ENCODE peak calls at places on chromosomes 6 and 20, in five cellular contexts. T, V, F, B and R are unnamed samples.

GRCh38 chr20:62739581-62740285 is 31.1 kb downstream of the NTSR1 start:
- DNase-seq in T (no peak), V (no peak), F (no peak), B (no peak), R (peak; percentile 22)

GRCh38 chr6:148086843-148087242 is 255.8 kb upstream of the SASH1 start:
- DNase-seq in V (no peak), T (no peak), B (no peak), F (no peak), R (no peak)

GRCh38 chr6:5592911-5593519 is 331.7 kb downstream of the FARS2 start:
- DNase-seq in T (no peak), F (no peak), V (no peak), B (no peak), R (no peak)

GRCh38 chr6:4378319-4378996 is 243.1 kb upstream of the ECI2 start:
- DNase-seq in V (no peak), F (no peak), B (no peak), T (no peak), R (no peak)

GRCh38 chr6:133396225-133396624 is 155.1 kb downstream of the EYA4 start:
- DNase-seq in B (no peak), V (no peak), T (no peak), F (no peak), R (no peak)

GRCh38 chr6:109686566-109686965 is 4.4 kb downstream of the AK9 start:
- DNase-seq in B (no peak), V (no peak), T (no peak), F (no peak), R (no peak)

GRCh38 chr6:84554069-84554468 is 210.3 kb downstream of the TBX18 start:
- DNase-seq in F (no peak), B (no peak), T (no peak), V (no peak), R (no peak)

GRCh38 chr6:40796280-40797223 is 209.4 kb upstream of the LRFN2 start:
- DNase-seq in B (no peak), T (no peak), V (no peak), F (no peak), R (no peak)

GRCh38 chr6:69914015-69914485 is 47.7 kb downstream of the COL19A1 start:
- DNase-seq in T (no peak), B (no peak), F (no peak), V (no peak), R (no peak)

GRCh38 chr6:139474145-139475108 is 100.0 kb upstream of the CITED2 start:
- DNase-seq in V (no peak), F (peak; percentile 57), B (no peak), T (no peak), R (no peak)

GRCh38 chr6:119322715-119323350 is 26.7 kb downstream of the MAN1A1 start:
- DNase-seq in B (no peak), V (no peak), F (no peak), T (peak; percentile 33), R (no peak)

GRCh38 chr6:33954453-33954852 is 150.7 kb upstream of the MLN start:
- DNase-seq in T (no peak), V (no peak), F (no peak), B (no peak), R (no peak)

GRCh38 chr20:58717278-58718091 is 24.9 kb downstream of the NPEPL1 start:
- DNase-seq in T (no peak), F (no peak), V (peak; percentile 4), B (peak; percentile 13), R (peak; percentile 27)

GRCh38 chr6:15842718-15843117 is 179.9 kb upstream of the DTNBP1 start:
- DNase-seq in T (no peak), F (no peak), V (no peak), B (peak; percentile 22), R (no peak)

GRCh38 chr6:74870403-74870802 is 335.4 kb downstream of the COL12A1 start:
- DNase-seq in F (no peak), T (peak; percentile 7), V (no peak), B (no peak), R (no peak)

GRCh38 chr6:57243954-57244353 is 21.8 kb upstream of the RAB23 start:
- DNase-seq in F (no peak), V (no peak), T (no peak), B (no peak), R (no peak)

GRCh38 chr6:87396595-87397392 is 11.0 kb upstream of the CFAP206 start:
- DNase-seq in B (no peak), F (no peak), T (no peak), V (no peak), R (no peak)

GRCh38 chr20:62936996-62937352 is 973 bp upstream of the GID8 start:
- DNase-seq in B (no peak), V (no peak), F (no peak), T (no peak), R (no peak)

GRCh38 chr20:53865905-53866786 is 204.2 kb downstream of the BCAS1 start:
- DNase-seq in B (no peak), T (no peak), V (peak; percentile 72), F (peak; percentile 80), R (peak; percentile 62)

GRCh38 chr20:36825374-36826104 is 50.4 kb upstream of the TLDC2 start:
- DNase-seq in B (no peak), T (no peak), F (no peak), V (no peak), R (no peak)

GRCh38 chr6:1524040-1524480 is 85.7 kb upstream of the FOXC1 start:
- DNase-seq in V (peak; percentile 43), F (peak; percentile 49), T (peak; percentile 70), B (peak; percentile 36), R (peak; percentile 78)

GRCh38 chr20:24305366-24305765 is 164.1 kb upstream of the SYNDIG1 start:
- DNase-seq in F (no peak), T (no peak), V (no peak), B (no peak), R (no peak)

GRCh38 chr6:158646023-158646888 is 1.7 kb upstream of the DYNLT1 start:
- DNase-seq in T (no peak), F (no peak), V (no peak), B (no peak), R (no peak)

DNA sequence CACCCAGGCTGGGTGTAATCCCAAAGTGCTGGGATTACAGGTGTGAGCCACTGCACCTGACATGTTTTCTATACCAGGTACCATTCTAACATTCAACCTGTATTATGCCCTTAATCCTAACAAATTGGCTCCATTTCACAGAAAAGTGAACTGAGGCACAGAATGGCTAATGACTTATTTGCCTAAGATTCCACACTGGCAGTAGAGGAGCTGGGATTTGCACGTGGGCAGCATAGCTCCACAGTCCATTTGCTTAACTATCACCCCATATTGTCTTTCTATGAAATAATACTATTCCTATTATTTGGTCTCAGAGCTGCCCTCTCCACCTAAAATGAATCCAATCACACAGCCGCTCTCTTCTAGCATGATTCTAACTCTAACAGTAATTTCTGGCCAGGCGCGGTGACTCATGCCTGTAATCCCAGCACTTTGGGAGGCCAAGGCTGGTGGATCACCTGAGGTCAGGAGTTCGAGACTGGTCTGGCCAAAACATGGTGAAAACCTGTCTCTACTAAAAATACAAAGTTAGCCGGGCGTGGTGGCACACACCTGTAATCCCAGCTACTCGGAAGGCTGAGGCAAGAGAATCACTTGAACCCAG is 23.3 kb upstream of the MYMX start:
- DNase-seq in B (no peak), V (no peak), T (no peak), F (no peak), R (no peak)
- TF ChIP-seq POLR2A in B (no peak), V (no peak), T (no peak), F (no peak), R (no peak)

DNA sequence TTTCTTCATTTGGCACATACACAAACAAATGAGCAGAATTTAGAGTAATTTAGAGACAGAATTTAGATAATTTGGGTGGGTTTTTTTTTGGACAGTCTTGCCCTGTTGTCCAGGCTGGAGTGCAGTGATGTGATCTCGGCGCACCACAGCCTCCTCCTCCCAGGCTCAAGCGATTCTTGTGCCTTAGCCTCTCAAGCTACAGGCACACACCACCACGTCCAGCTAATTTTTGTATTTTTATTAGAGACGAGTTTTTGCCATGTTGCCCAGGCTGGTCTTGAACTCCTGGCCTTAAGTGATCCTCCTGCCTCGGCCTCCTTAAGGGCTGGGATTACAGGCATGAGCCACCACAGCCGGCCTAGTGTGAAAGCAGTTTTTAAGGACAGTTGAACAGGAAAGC is 127.8 kb downstream of the MTHFD1L start:
- DNase-seq in F (no peak), V (no peak), B (no peak), T (no peak), R (no peak)
- TF ChIP-seq POLR2A in F (no peak), V (no peak), B (no peak), T (no peak), R (no peak)

GRCh38 chr20:64070244-64070993 is 7.4 kb downstream of the TCEA2 start:
- DNase-seq in B (no peak), T (no peak), V (no peak), F (no peak), R (no peak)

GRCh38 chr20:64074184-64074789 is 5.0 kb downstream of the RGS19 start:
- DNase-seq in V (no peak), T (no peak), F (no peak), B (no peak), R (no peak)

GRCh38 chr20:64073476-64074183 is 5.7 kb downstream of the RGS19 start:
- DNase-seq in T (no peak), B (no peak), V (no peak), F (no peak), R (no peak)

GRCh38 chr20:64071341-64072332 is 7.7 kb downstream of the RGS19 start:
- DNase-seq in F (no peak), V (no peak), T (no peak), B (no peak), R (no peak)

GRCh38 chr20:64072664-64073063 is 6.7 kb downstream of the RGS19 start:
- DNase-seq in T (no peak), F (no peak), B (no peak), V (no peak), R (no peak)
- TF ChIP-seq POLR2A in T (no peak), F (no peak), B (no peak), V (no peak), R (no peak)

DNA sequence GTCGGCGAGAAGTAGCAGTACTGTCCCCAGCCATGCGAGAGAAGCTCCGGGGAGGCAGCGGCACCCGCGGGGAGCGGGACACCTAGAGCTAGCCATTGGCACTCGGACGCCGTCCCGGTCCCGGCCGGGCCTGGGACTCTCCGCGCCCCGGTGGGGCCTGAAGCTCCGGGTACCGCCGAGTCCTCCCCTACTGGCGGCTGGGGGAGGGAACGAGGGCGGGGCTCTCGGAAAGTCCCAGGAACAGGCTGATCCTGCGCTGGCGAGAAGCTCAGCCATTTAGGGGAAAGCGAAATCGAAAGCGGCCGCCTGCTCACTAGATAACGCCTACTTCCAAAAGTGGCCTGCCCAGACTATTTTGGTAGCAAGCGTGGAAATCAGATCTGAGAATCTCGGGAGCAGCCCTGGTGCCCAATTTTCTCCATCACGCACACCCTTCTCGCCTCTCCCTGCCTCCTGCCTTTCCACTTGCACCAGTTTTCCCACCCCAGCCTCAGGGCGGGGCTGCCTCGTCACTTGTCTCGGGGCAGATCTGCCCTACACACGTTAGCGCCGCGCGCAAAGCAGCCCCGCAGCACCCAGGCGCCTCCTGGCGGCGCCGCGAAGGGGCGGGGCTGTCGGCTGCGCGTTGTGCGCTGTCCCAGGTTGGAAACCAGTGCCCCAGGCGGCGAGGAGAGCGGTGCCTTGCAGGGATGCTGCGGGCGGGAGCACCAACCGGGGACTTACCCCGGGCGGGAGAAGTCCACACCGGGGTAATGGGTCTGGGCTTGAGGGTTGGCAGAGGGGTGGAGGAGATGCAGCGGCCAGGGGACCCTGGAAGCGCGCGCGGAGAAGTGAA is at the start of the genes PSMB9 and TAP1:
- DNase-seq in F (peak; percentile 97), T (peak; percentile 88), V (peak; percentile 96), B (peak; percentile 95), R (peak; percentile 97)
- TF ChIP-seq POLR2A in F (peak; percentile 97), T (peak; percentile 42), V (peak; percentile 98), B (peak; percentile 94), R (peak; percentile 92)